ENCODE peak calls at places on chromosomes 16 and 17, in ten cellular contexts. One of them, this sample, is unnamed.

GRCh38 chr17:56297142-56297541 is 143.9 kb downstream of the ANKFN1 start:
- DNase-seq in CD8-positive, alpha-beta T cell: no peak
- DNase-seq in coronary artery: no peak
- DNase-seq in astrocyte: peak
- DNase-seq in A549: no peak
- DNase-seq in lung: no peak
- DNase-seq in tibial artery: no peak
- DNase-seq in foreskin fibroblast: peak
- DNase-seq in Panc1: no peak
- DNase-seq in AG04450: peak
- DNase-seq in this sample: no peak

GRCh38 chr16:9808210-9808609 is 374.0 kb downstream of the GRIN2A start:
- DNase-seq in coronary artery: no peak
- DNase-seq in A549: no peak
- DNase-seq in Panc1: no peak
- DNase-seq in CD8-positive, alpha-beta T cell: no peak
- DNase-seq in lung: no peak
- DNase-seq in AG04450: no peak
- DNase-seq in astrocyte: no peak
- DNase-seq in tibial artery: no peak
- DNase-seq in foreskin fibroblast: no peak
- DNase-seq in this sample: no peak

GRCh38 chr17:66472123-66472522 is 169.7 kb downstream of the PRKCA start:
- DNase-seq in lung: no peak
- DNase-seq in CD8-positive, alpha-beta T cell: no peak
- DNase-seq in Panc1: no peak
- DNase-seq in tibial artery: no peak
- DNase-seq in astrocyte: no peak
- DNase-seq in foreskin fibroblast: no peak
- DNase-seq in A549: no peak
- DNase-seq in coronary artery: no peak
- DNase-seq in AG04450: no peak
- DNase-seq in this sample: no peak

GRCh38 chr17:15185625-15185991 is 79.5 kb downstream of the PMP22 start:
- DNase-seq in AG04450: no peak
- DNase-seq in CD8-positive, alpha-beta T cell: no peak
- DNase-seq in tibial artery: peak
- DNase-seq in Panc1: no peak
- DNase-seq in foreskin fibroblast: peak
- DNase-seq in astrocyte: peak
- DNase-seq in A549: no peak
- DNase-seq in coronary artery: no peak
- DNase-seq in lung: no peak
- DNase-seq in this sample: no peak

GRCh38 chr17:38741443-38741842 is 6.7 kb downstream of the PCGF2 start:
- DNase-seq in lung: no peak
- DNase-seq in AG04450: no peak
- DNase-seq in foreskin fibroblast: no peak
- DNase-seq in A549: no peak
- DNase-seq in astrocyte: no peak
- DNase-seq in tibial artery: no peak
- DNase-seq in coronary artery: no peak
- DNase-seq in CD8-positive, alpha-beta T cell: no peak
- DNase-seq in Panc1: no peak
- DNase-seq in this sample: no peak

GRCh38 chr16:4386452-4386813 is 14.8 kb downstream of the VASN start:
- DNase-seq in A549: no peak
- DNase-seq in tibial artery: no peak
- DNase-seq in lung: no peak
- DNase-seq in coronary artery: peak
- DNase-seq in Panc1: no peak
- DNase-seq in astrocyte: no peak
- DNase-seq in foreskin fibroblast: peak
- DNase-seq in AG04450: no peak
- DNase-seq in CD8-positive, alpha-beta T cell: no peak
- DNase-seq in this sample: no peak

GRCh38 chr16:50925758-50926357 is 184.0 kb downstream of the CYLD start:
- DNase-seq in Panc1: no peak
- DNase-seq in AG04450: no peak
- DNase-seq in tibial artery: no peak
- DNase-seq in A549: no peak
- DNase-seq in foreskin fibroblast: peak
- DNase-seq in CD8-positive, alpha-beta T cell: no peak
- DNase-seq in coronary artery: no peak
- DNase-seq in lung: no peak
- DNase-seq in astrocyte: peak
- DNase-seq in this sample: no peak

GRCh38 chr16:56310685-56311084 is 114.7 kb downstream of the AMFR start:
- DNase-seq in AG04450: no peak
- DNase-seq in Panc1: no peak
- DNase-seq in tibial artery: no peak
- DNase-seq in lung: no peak
- DNase-seq in astrocyte: no peak
- DNase-seq in A549: no peak
- DNase-seq in coronary artery: no peak
- DNase-seq in foreskin fibroblast: no peak
- DNase-seq in CD8-positive, alpha-beta T cell: no peak
- DNase-seq in this sample: no peak

GRCh38 chr16:4704491-4704890 is 11.1 kb downstream of the NUDT16L1 start:
- DNase-seq in coronary artery: no peak
- DNase-seq in astrocyte: no peak
- DNase-seq in tibial artery: no peak
- DNase-seq in AG04450: no peak
- DNase-seq in Panc1: no peak
- DNase-seq in A549: no peak
- DNase-seq in lung: no peak
- DNase-seq in foreskin fibroblast: no peak
- DNase-seq in CD8-positive, alpha-beta T cell: no peak
- DNase-seq in this sample: no peak

GRCh38 chr16:85557976-85558589 is 55.0 kb upstream of the GSE1 start:
- DNase-seq in foreskin fibroblast: peak
- DNase-seq in Panc1: no peak
- DNase-seq in tibial artery: no peak
- DNase-seq in AG04450: no peak
- DNase-seq in CD8-positive, alpha-beta T cell: no peak
- DNase-seq in A549: no peak
- DNase-seq in coronary artery: no peak
- DNase-seq in lung: peak
- DNase-seq in astrocyte: no peak
- DNase-seq in this sample: peak

GRCh38 chr17:77506371-77506991 is 365.7 kb downstream of the SEC14L1 start:
- DNase-seq in AG04450: no peak
- DNase-seq in tibial artery: no peak
- DNase-seq in coronary artery: peak
- DNase-seq in CD8-positive, alpha-beta T cell: no peak
- DNase-seq in lung: no peak
- DNase-seq in A549: no peak
- DNase-seq in astrocyte: no peak
- DNase-seq in foreskin fibroblast: no peak
- DNase-seq in Panc1: no peak
- DNase-seq in this sample: no peak

GRCh38 chr16:84514874-84515835 is 10.7 kb upstream of the MEAK7 start:
- DNase-seq in A549: no peak
- DNase-seq in foreskin fibroblast: no peak
- DNase-seq in CD8-positive, alpha-beta T cell: peak
- DNase-seq in lung: peak
- DNase-seq in astrocyte: no peak
- DNase-seq in coronary artery: no peak
- DNase-seq in tibial artery: peak
- DNase-seq in AG04450: no peak
- DNase-seq in Panc1: no peak
- DNase-seq in this sample: no peak

GRCh38 chr16:84633622-84634021 is 14.7 kb upstream of the KLHL36 start:
- DNase-seq in foreskin fibroblast: no peak
- DNase-seq in AG04450: no peak
- DNase-seq in lung: no peak
- DNase-seq in A549: no peak
- DNase-seq in Panc1: no peak
- DNase-seq in coronary artery: peak
- DNase-seq in tibial artery: peak
- DNase-seq in astrocyte: no peak
- DNase-seq in CD8-positive, alpha-beta T cell: no peak
- DNase-seq in this sample: no peak

GRCh38 chr17:10063730-10064221 is 134.6 kb downstream of the GAS7 start:
- DNase-seq in CD8-positive, alpha-beta T cell: no peak
- DNase-seq in A549: no peak
- DNase-seq in Panc1: no peak
- DNase-seq in tibial artery: peak
- DNase-seq in coronary artery: no peak
- DNase-seq in lung: peak
- DNase-seq in astrocyte: no peak
- DNase-seq in AG04450: no peak
- DNase-seq in foreskin fibroblast: peak
- DNase-seq in this sample: no peak

GRCh38 chr17:77036841-77037381 is 103.9 kb upstream of the SEC14L1 start:
- DNase-seq in Panc1: no peak
- DNase-seq in CD8-positive, alpha-beta T cell: no peak
- DNase-seq in tibial artery: no peak
- DNase-seq in astrocyte: peak
- DNase-seq in foreskin fibroblast: no peak
- DNase-seq in A549: no peak
- DNase-seq in lung: no peak
- DNase-seq in coronary artery: no peak
- DNase-seq in AG04450: no peak
- DNase-seq in this sample: no peak

DNA sequence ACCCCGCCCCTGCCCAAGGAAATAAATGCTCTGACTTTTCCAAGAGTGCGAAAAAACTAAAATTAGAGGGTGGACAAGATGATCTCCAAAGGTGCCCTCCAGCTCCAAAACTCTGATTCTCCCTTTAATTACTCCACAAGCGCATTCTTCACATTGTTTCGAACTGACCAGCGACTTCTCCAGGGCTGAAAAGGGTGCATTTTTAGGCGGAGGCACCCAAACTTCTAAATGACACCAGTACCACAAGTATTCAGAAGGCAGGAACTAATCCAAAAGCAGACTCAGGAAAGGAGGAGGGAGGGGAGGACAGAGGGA is 750 bp downstream of the ZFHX3 start:
- DNase-seq in A549: no peak
- DNase-seq in tibial artery: peak
- DNase-seq in Panc1: no peak
- DNase-seq in astrocyte: peak
- DNase-seq in AG04450: no peak
- DNase-seq in foreskin fibroblast: peak
- DNase-seq in lung: no peak
- DNase-seq in CD8-positive, alpha-beta T cell: no peak
- DNase-seq in coronary artery: no peak
- DNase-seq in this sample: no peak
- H3K4me3 ChIP-seq in A549: peak
- H3K4me3 ChIP-seq in tibial artery: peak
- H3K4me3 ChIP-seq in Panc1: peak
- H3K4me3 ChIP-seq in astrocyte: peak
- H3K4me3 ChIP-seq in AG04450: peak
- H3K4me3 ChIP-seq in foreskin fibroblast: peak
- H3K4me3 ChIP-seq in lung: peak
- H3K4me3 ChIP-seq in CD8-positive, alpha-beta T cell: no peak
- H3K4me3 ChIP-seq in coronary artery: peak
- H3K4me3 ChIP-seq in this sample: peak

DNA sequence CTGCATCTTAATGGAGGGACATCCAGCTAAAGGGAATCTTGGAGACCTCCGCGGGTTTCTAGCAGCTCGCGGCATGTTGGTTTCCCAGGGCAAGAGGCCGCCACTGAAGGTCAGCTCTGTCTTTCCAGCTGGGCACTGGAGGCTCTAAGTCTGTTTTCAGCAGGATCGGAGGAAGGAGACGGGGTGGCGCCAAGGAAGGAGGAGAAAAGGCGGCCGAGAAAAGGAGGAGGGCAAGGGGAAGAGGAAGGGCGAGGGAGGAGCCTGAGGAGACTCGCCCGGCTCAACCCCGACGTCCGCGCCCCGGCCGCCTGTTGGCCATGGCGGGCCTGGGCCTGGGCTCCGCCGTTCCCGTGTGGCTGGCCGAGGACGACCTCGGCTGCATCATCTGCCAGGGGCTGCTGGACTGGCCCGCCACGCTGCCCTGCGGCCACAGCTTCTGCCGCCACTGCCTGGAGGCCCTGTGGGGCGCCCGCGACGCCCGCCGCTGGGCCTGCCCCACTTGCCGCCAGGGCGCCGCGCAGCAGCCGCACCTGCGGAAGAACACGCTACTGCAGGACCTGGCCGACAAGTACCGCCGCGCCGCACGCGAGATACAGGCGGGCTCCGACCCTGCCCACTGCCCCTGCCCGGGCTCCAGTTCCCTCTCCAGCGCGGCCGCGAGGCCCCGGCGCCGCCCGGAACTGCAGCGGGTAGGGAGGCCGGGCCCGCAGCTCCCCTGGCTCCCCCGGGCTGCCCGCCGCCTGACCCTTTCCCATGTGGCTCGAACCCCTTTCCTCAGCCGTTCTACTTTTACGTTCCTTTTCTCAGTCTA is at the start of gene RNF135:
- DNase-seq in astrocyte: peak
- DNase-seq in A549: peak
- DNase-seq in lung: peak
- DNase-seq in AG04450: peak
- DNase-seq in coronary artery: peak
- DNase-seq in tibial artery: peak
- DNase-seq in Panc1: no peak
- DNase-seq in CD8-positive, alpha-beta T cell: peak
- DNase-seq in foreskin fibroblast: peak
- DNase-seq in this sample: peak
- TF ChIP-seq CTCF in astrocyte: no peak
- TF ChIP-seq CTCF in A549: no peak
- TF ChIP-seq CTCF in lung: no peak
- TF ChIP-seq CTCF in AG04450: peak
- TF ChIP-seq CTCF in coronary artery: no peak
- TF ChIP-seq CTCF in tibial artery: peak
- TF ChIP-seq CTCF in Panc1: no peak
- TF ChIP-seq CTCF in CD8-positive, alpha-beta T cell: no peak
- TF ChIP-seq CTCF in foreskin fibroblast: peak
- TF ChIP-seq CTCF in this sample: no peak

DNA sequence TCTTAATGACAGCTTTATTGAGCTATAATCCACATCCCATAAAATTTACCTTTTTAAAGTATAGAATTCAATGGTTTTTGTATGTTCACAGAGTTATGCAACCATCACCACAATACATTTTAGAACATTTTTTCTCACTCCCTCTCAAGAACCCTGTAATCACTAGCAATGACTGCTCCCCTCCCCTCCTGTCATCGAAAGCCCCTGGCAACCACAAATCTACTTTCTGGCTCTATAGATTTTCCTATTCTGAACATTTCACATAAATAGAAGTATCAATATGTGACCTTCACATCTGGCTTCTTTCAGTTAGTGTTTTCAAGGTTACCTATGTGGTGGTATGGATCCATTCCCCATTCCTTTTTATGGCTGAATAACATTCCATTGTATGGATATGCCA is 755 bp upstream of the CCR7 start:
- DNase-seq in foreskin fibroblast: no peak
- DNase-seq in Panc1: no peak
- DNase-seq in CD8-positive, alpha-beta T cell: no peak
- DNase-seq in coronary artery: no peak
- DNase-seq in tibial artery: no peak
- DNase-seq in astrocyte: no peak
- DNase-seq in AG04450: no peak
- DNase-seq in A549: no peak
- DNase-seq in lung: no peak
- DNase-seq in this sample: no peak
- H3K4me3 ChIP-seq in foreskin fibroblast: no peak
- H3K4me3 ChIP-seq in Panc1: no peak
- H3K4me3 ChIP-seq in CD8-positive, alpha-beta T cell: peak
- H3K4me3 ChIP-seq in coronary artery: no peak
- H3K4me3 ChIP-seq in tibial artery: no peak
- H3K4me3 ChIP-seq in astrocyte: no peak
- H3K4me3 ChIP-seq in AG04450: no peak
- H3K4me3 ChIP-seq in A549: no peak
- H3K4me3 ChIP-seq in lung: no peak
- H3K4me3 ChIP-seq in this sample: no peak

GRCh38 chr16:88936008-88936912 is 40.7 kb downstream of the CBFA2T3 start:
- DNase-seq in Panc1: no peak
- DNase-seq in foreskin fibroblast: peak
- DNase-seq in AG04450: no peak
- DNase-seq in coronary artery: no peak
- DNase-seq in A549: peak
- DNase-seq in astrocyte: no peak
- DNase-seq in tibial artery: peak
- DNase-seq in CD8-positive, alpha-beta T cell: no peak
- DNase-seq in lung: no peak
- DNase-seq in this sample: no peak
- TF ChIP-seq CTCF in Panc1: peak
- TF ChIP-seq CTCF in foreskin fibroblast: no peak
- TF ChIP-seq CTCF in AG04450: no peak
- TF ChIP-seq CTCF in coronary artery: no peak
- TF ChIP-seq CTCF in A549: no peak
- TF ChIP-seq CTCF in astrocyte: no peak
- TF ChIP-seq CTCF in tibial artery: no peak
- TF ChIP-seq CTCF in CD8-positive, alpha-beta T cell: no peak
- TF ChIP-seq CTCF in lung: no peak
- TF ChIP-seq CTCF in this sample: no peak